ENCODE peak calls at places on chromosomes 4 and X, in nine cellular contexts. J is epithelial cell of esophagus, S is right cardiac atrium, C is neural progenitor cell, D is mucosa of descending colon, G is H1, K is upper lobe of left lung, O is AG04450, H is foreskin fibroblast. N is an unnamed sample.

GRCh38 chr4:123114915-123115756 is 192.7 kb upstream of the NUDT6 start:
- DNase-seq in J (no peak), O (no peak), H (no peak), S (peak; percentile 32), C (no peak), D (peak; percentile 46), K (peak; percentile 77), G (no peak), N (peak; percentile 45)

GRCh38 chr4:189202869-189203271 is 737.8 kb upstream of the FRG1 start:
- DNase-seq in S (no peak), G (no peak), H (peak; percentile 25), J (peak; percentile 68), C (no peak), K (no peak), D (no peak), O (peak; percentile 49), N (peak; percentile 2)

GRCh38 chr4:149211961-149212360 is 603.7 kb downstream of the IQCM start:
- DNase-seq in H (no peak), G (no peak), D (no peak), O (no peak), S (no peak), C (no peak), K (no peak), J (no peak), N (no peak)

GRCh38 chr4:18850763-18851331 is 829.3 kb upstream of the LCORL start:
- DNase-seq in D (no peak), O (no peak), S (no peak), C (no peak), H (no peak), G (no peak), J (no peak), K (no peak), N (no peak)

GRCh38 chr4:105088110-105088879 is 58.4 kb upstream of the TET2 start:
- DNase-seq in H (peak; percentile 78), G (peak; percentile 43), J (peak; percentile 93), D (no peak), K (no peak), S (no peak), O (peak; percentile 94), C (peak; percentile 7), N (peak; percentile 62)

GRCh38 chrX:105822138-105823091 is at the start of gene NRK:
- DNase-seq in C (peak; percentile 33), D (peak; percentile 41), G (no peak), J (peak; percentile 0), O (no peak), S (peak; percentile 45), H (peak; percentile 28), K (peak; percentile 63), N (peak; percentile 47)

GRCh38 chrX:38664285-38664684 is 102.9 kb downstream of the TSPAN7 start:
- DNase-seq in G (no peak), K (no peak), O (no peak), H (peak; percentile 60), J (peak; percentile 49), D (no peak), S (no peak), C (peak; percentile 58), N (peak; percentile 49)

GRCh38 chr4:141065872-141066271 is 67.4 kb downstream of the RNF150 start:
- DNase-seq in O (no peak), G (no peak), J (no peak), H (no peak), C (no peak), K (no peak), D (no peak), S (no peak), N (no peak)

GRCh38 chr4:145843148-145843547 is 95.5 kb downstream of the ZNF827 start:
- DNase-seq in H (peak; percentile 82), J (peak; percentile 60), D (no peak), S (no peak), G (no peak), K (no peak), O (peak; percentile 36), C (no peak), N (no peak)

GRCh38 chr4:182746876-182747275 is 170.3 kb downstream of the DCTD start:
- DNase-seq in K (no peak), J (peak; percentile 53), H (no peak), G (no peak), O (no peak), D (no peak), S (no peak), C (no peak), N (no peak)

GRCh38 chr4:82500106-82500738 is 61.6 kb downstream of the TMEM150C start:
- DNase-seq in G (no peak), C (no peak), H (peak; percentile 77), O (no peak), J (peak; percentile 35), S (no peak), K (no peak), D (no peak), N (no peak)

GRCh38 chr4:98625920-98626319 is 32.5 kb downstream of the TSPAN5 start:
- DNase-seq in H (no peak), D (no peak), J (peak; percentile 90), C (no peak), K (no peak), G (no peak), S (no peak), O (no peak), N (no peak)

GRCh38 chr4:102438873-102439614 is 62.1 kb upstream of the NFKB1 start:
- DNase-seq in O (peak; percentile 86), G (no peak), K (no peak), C (no peak), H (peak; percentile 94), D (no peak), S (no peak), J (peak; percentile 94), N (peak; percentile 43)

GRCh38 chr4:39032218-39033085 is at the start of gene TMEM156:
- DNase-seq in H (peak; percentile 66), S (no peak), G (no peak), C (no peak), K (no peak), O (no peak), J (peak; percentile 75), D (no peak), N (no peak)

GRCh38 chrX:153829549-153829798 is 870 bp downstream of the PDZD4 start:
- DNase-seq in O (no peak), K (peak; percentile 56), G (no peak), C (no peak), H (no peak), J (no peak), S (no peak), D (no peak), N (no peak)
- H3K4me3 ChIP-seq in O (no peak overlapping the region), K (peak overlapping the region; percentile 42), G (peak overlapping the region; percentile 52), C (peak overlapping the region; percentile 51), H (no peak overlapping the region), J (no peak overlapping the region), S (peak overlapping the region; percentile 85), D (no peak overlapping the region), N (peak overlapping the region; percentile 75)

GRCh38 chr4:7168106-7168505 is 24.2 kb upstream of the SORCS2 start:
- DNase-seq in J (no peak), H (no peak), G (no peak), O (no peak), C (no peak), S (no peak), K (no peak), D (no peak), N (no peak)

GRCh38 chr4:7165874-7166201 is 26.5 kb upstream of the SORCS2 start:
- DNase-seq in H (no peak), D (no peak), O (no peak), G (no peak), J (no peak), K (no peak), S (no peak), C (no peak), N (no peak)

GRCh38 chr4:7167706-7168105 is 24.6 kb upstream of the SORCS2 start:
- DNase-seq in S (no peak), H (no peak), D (no peak), G (no peak), J (no peak), O (no peak), K (no peak), C (no peak), N (no peak)

GRCh38 chr4:7166286-7166685 is 26.1 kb upstream of the SORCS2 start:
- DNase-seq in K (no peak), S (no peak), H (no peak), O (no peak), G (no peak), J (no peak), C (no peak), D (no peak), N (no peak)

GRCh38 chr4:7166981-7167700 is 25.2 kb upstream of the SORCS2 start:
- DNase-seq in D (no peak), O (no peak), K (no peak), S (no peak), C (no peak), G (no peak), H (no peak), J (no peak), N (no peak)
- H3K4me3 ChIP-seq in D (no peak overlapping the region), O (no peak overlapping the region), K (no peak overlapping the region), S (no peak overlapping the region), C (no peak overlapping the region), G (no peak overlapping the region), H (no peak overlapping the region), J (no peak overlapping the region), N (no peak overlapping the region)

GRCh38 chr4:118033148-118034060 is 882 bp upstream of the NDST3 start:
- DNase-seq in G (no peak), S (peak; percentile 67), C (peak; percentile 82), H (peak; percentile 70), O (no peak), K (peak; percentile 90), J (peak; percentile 48), D (peak; percentile 75), N (peak; percentile 86)
- H3K4me3 ChIP-seq in G (peak overlapping the region; percentile 55), S (peak overlapping the region; percentile 45), C (peak overlapping the region; percentile 93), H (peak overlapping the region; percentile 56), O (peak overlapping the region; percentile 60), K (peak overlapping the region; percentile 52), J (peak overlapping the region; percentile 29), D (no peak overlapping the region), N (peak overlapping the region; percentile 52)

GRCh38 chr4:30103455-30103854 is 616.7 kb upstream of the PCDH7 start:
- DNase-seq in K (no peak), J (peak; percentile 44), D (no peak), G (no peak), H (peak; percentile 9), O (no peak), C (no peak), S (no peak), N (no peak)
- H3K4me3 ChIP-seq in K (no peak overlapping the region), J (no peak overlapping the region), D (no peak overlapping the region), G (no peak overlapping the region), H (no peak overlapping the region), O (no peak overlapping the region), C (no peak overlapping the region), S (no peak overlapping the region), N (no peak overlapping the region)

DNA sequence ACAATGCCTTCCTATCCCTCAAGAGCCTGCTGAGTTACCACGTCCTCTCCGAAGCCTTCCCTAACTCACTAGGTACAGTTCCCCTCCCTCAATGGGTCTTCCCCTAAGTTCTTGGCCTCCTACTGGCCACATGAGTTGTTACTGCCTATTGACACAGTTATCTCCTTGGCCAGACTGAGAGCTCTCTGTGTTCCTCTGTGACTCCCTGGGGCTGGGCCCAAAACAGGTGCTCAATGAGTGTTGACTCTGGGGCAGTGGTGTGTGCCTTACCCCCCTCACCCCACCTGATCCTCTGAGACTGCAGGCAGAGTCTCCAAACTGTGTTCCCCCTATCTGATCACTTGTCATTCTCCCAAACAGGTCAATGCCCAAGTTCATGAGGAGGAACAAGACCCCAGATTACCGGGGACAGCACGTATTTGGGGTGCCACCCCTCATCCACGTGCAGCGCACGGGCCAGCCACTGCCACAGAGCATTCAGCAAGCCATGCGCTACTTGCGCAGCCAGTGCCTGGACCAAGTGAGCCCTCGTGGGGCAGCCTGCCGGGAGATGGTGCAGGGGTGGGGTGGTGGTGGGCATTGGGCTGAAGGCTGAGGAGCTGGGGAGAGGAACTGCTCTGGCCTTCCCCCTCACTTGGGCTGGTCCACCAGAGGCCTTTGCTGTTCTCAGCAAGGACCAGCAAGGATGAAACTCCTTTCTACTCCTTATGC is 72.6 kb downstream of the STARD8 start:
- DNase-seq in K (peak; percentile 46), J (no peak), G (no peak), S (no peak), C (peak; percentile 17), H (peak; percentile 8), D (no peak), O (no peak), N (peak; percentile 32)
- H3K4me3 ChIP-seq in K (no peak overlapping the region), J (no peak overlapping the region), G (no peak overlapping the region), S (no peak overlapping the region), C (no peak overlapping the region), H (no peak overlapping the region), D (no peak overlapping the region), O (no peak overlapping the region), N (no peak overlapping the region)